ENCODE peak calls at places on chromosomes 12 and 14, in eight cellular contexts. One of them, this sample, is unnamed.

GRCh38 chr12:113103756-113104450 is 31.7 kb downstream of the RASAL1 start:
- DNase-seq in NCI-H1092 treated with DMSO at 0.1 percent for 48 hours: peak
- DNase-seq in A172: no peak
- DNase-seq in NCI-H345: no peak
- DNase-seq in T follicular helper cell: peak
- DNase-seq in activated CD8-positive, alpha-beta memory T cell treated with anti-CD3 and anti-CD28 coated beads, Interleukin-2, amount 50 U/mL, for 48 hours: peak
- DNase-seq in Ammon's horn: no peak
- DNase-seq in NCI-H2171: peak
- DNase-seq in this sample: no peak

GRCh38 chr14:105207460-105207901 is 26.4 kb upstream of the NUDT14 start:
- DNase-seq in NCI-H1092 treated with DMSO at 0.1 percent for 48 hours: no peak
- DNase-seq in NCI-H2171: no peak
- DNase-seq in NCI-H345: no peak
- DNase-seq in Ammon's horn: no peak
- DNase-seq in T follicular helper cell: no peak
- DNase-seq in activated CD8-positive, alpha-beta memory T cell treated with anti-CD3 and anti-CD28 coated beads, Interleukin-2, amount 50 U/mL, for 48 hours: no peak
- DNase-seq in A172: no peak
- DNase-seq in this sample: no peak

GRCh38 chr12:1830981-1831930 is 10.9 kb downstream of the LRTM2 start:
- DNase-seq in NCI-H2171: no peak
- DNase-seq in T follicular helper cell: no peak
- DNase-seq in A172: no peak
- DNase-seq in Ammon's horn: no peak
- DNase-seq in NCI-H1092 treated with DMSO at 0.1 percent for 48 hours: no peak
- DNase-seq in NCI-H345: no peak
- DNase-seq in activated CD8-positive, alpha-beta memory T cell treated with anti-CD3 and anti-CD28 coated beads, Interleukin-2, amount 50 U/mL, for 48 hours: no peak
- DNase-seq in this sample: no peak

GRCh38 chr14:28759056-28759657 is 7.4 kb upstream of the FOXG1 start:
- DNase-seq in NCI-H1092 treated with DMSO at 0.1 percent for 48 hours: no peak
- DNase-seq in NCI-H345: no peak
- DNase-seq in T follicular helper cell: no peak
- DNase-seq in A172: no peak
- DNase-seq in Ammon's horn: no peak
- DNase-seq in NCI-H2171: no peak
- DNase-seq in activated CD8-positive, alpha-beta memory T cell treated with anti-CD3 and anti-CD28 coated beads, Interleukin-2, amount 50 U/mL, for 48 hours: no peak
- DNase-seq in this sample: peak

GRCh38 chr12:9634177-9634803 is 26.6 kb upstream of the KLRB1 start:
- DNase-seq in Ammon's horn: peak
- DNase-seq in NCI-H2171: no peak
- DNase-seq in NCI-H1092 treated with DMSO at 0.1 percent for 48 hours: peak
- DNase-seq in activated CD8-positive, alpha-beta memory T cell treated with anti-CD3 and anti-CD28 coated beads, Interleukin-2, amount 50 U/mL, for 48 hours: peak
- DNase-seq in A172: peak
- DNase-seq in T follicular helper cell: peak
- DNase-seq in NCI-H345: peak
- DNase-seq in this sample: peak

GRCh38 chr14:77197988-77198387 is 16.4 kb downstream of the TMEM63C start:
- DNase-seq in A172: no peak
- DNase-seq in NCI-H345: no peak
- DNase-seq in activated CD8-positive, alpha-beta memory T cell treated with anti-CD3 and anti-CD28 coated beads, Interleukin-2, amount 50 U/mL, for 48 hours: no peak
- DNase-seq in Ammon's horn: no peak
- DNase-seq in NCI-H2171: no peak
- DNase-seq in T follicular helper cell: no peak
- DNase-seq in NCI-H1092 treated with DMSO at 0.1 percent for 48 hours: no peak
- DNase-seq in this sample: no peak

GRCh38 chr12:47881826-47882427 is 22.9 kb downstream of the VDR start:
- DNase-seq in A172: peak
- DNase-seq in NCI-H2171: no peak
- DNase-seq in activated CD8-positive, alpha-beta memory T cell treated with anti-CD3 and anti-CD28 coated beads, Interleukin-2, amount 50 U/mL, for 48 hours: no peak
- DNase-seq in T follicular helper cell: no peak
- DNase-seq in NCI-H1092 treated with DMSO at 0.1 percent for 48 hours: no peak
- DNase-seq in NCI-H345: no peak
- DNase-seq in Ammon's horn: no peak
- DNase-seq in this sample: peak

GRCh38 chr12:9064815-9065606 is 50.7 kb downstream of the A2M start:
- DNase-seq in Ammon's horn: peak
- DNase-seq in T follicular helper cell: no peak
- DNase-seq in activated CD8-positive, alpha-beta memory T cell treated with anti-CD3 and anti-CD28 coated beads, Interleukin-2, amount 50 U/mL, for 48 hours: no peak
- DNase-seq in NCI-H2171: no peak
- DNase-seq in A172: no peak
- DNase-seq in NCI-H345: peak
- DNase-seq in NCI-H1092 treated with DMSO at 0.1 percent for 48 hours: no peak
- DNase-seq in this sample: no peak

GRCh38 chr14:34568803-34569202 is 29.3 kb upstream of the EAPP start:
- DNase-seq in activated CD8-positive, alpha-beta memory T cell treated with anti-CD3 and anti-CD28 coated beads, Interleukin-2, amount 50 U/mL, for 48 hours: no peak
- DNase-seq in Ammon's horn: no peak
- DNase-seq in NCI-H1092 treated with DMSO at 0.1 percent for 48 hours: no peak
- DNase-seq in NCI-H345: no peak
- DNase-seq in T follicular helper cell: no peak
- DNase-seq in NCI-H2171: no peak
- DNase-seq in A172: no peak
- DNase-seq in this sample: no peak

GRCh38 chr12:3042394-3042793 is 34.8 kb upstream of the TSPAN9 start:
- DNase-seq in NCI-H345: peak
- DNase-seq in T follicular helper cell: no peak
- DNase-seq in activated CD8-positive, alpha-beta memory T cell treated with anti-CD3 and anti-CD28 coated beads, Interleukin-2, amount 50 U/mL, for 48 hours: no peak
- DNase-seq in NCI-H1092 treated with DMSO at 0.1 percent for 48 hours: peak
- DNase-seq in Ammon's horn: no peak
- DNase-seq in NCI-H2171: peak
- DNase-seq in A172: no peak
- DNase-seq in this sample: no peak

GRCh38 chr12:83005534-83006197 is 319.0 kb downstream of the TMTC2 start:
- DNase-seq in A172: no peak
- DNase-seq in NCI-H345: no peak
- DNase-seq in T follicular helper cell: no peak
- DNase-seq in Ammon's horn: no peak
- DNase-seq in NCI-H2171: no peak
- DNase-seq in activated CD8-positive, alpha-beta memory T cell treated with anti-CD3 and anti-CD28 coated beads, Interleukin-2, amount 50 U/mL, for 48 hours: no peak
- DNase-seq in NCI-H1092 treated with DMSO at 0.1 percent for 48 hours: no peak
- DNase-seq in this sample: no peak

GRCh38 chr12:98126637-98127335 is 388.6 kb upstream of the TMPO start:
- DNase-seq in activated CD8-positive, alpha-beta memory T cell treated with anti-CD3 and anti-CD28 coated beads, Interleukin-2, amount 50 U/mL, for 48 hours: no peak
- DNase-seq in T follicular helper cell: no peak
- DNase-seq in NCI-H2171: no peak
- DNase-seq in A172: no peak
- DNase-seq in NCI-H345: no peak
- DNase-seq in NCI-H1092 treated with DMSO at 0.1 percent for 48 hours: no peak
- DNase-seq in Ammon's horn: no peak
- DNase-seq in this sample: no peak

GRCh38 chr14:55438066-55438683 is 2.2 kb downstream of the TBPL2 start:
- DNase-seq in A172: peak
- DNase-seq in NCI-H1092 treated with DMSO at 0.1 percent for 48 hours: peak
- DNase-seq in T follicular helper cell: no peak
- DNase-seq in NCI-H2171: peak
- DNase-seq in NCI-H345: peak
- DNase-seq in activated CD8-positive, alpha-beta memory T cell treated with anti-CD3 and anti-CD28 coated beads, Interleukin-2, amount 50 U/mL, for 48 hours: no peak
- DNase-seq in Ammon's horn: peak
- DNase-seq in this sample: peak

GRCh38 chr12:4031703-4032291 is 158.6 kb upstream of the PARP11 start:
- DNase-seq in Ammon's horn: no peak
- DNase-seq in NCI-H2171: no peak
- DNase-seq in activated CD8-positive, alpha-beta memory T cell treated with anti-CD3 and anti-CD28 coated beads, Interleukin-2, amount 50 U/mL, for 48 hours: no peak
- DNase-seq in NCI-H345: no peak
- DNase-seq in T follicular helper cell: no peak
- DNase-seq in A172: no peak
- DNase-seq in NCI-H1092 treated with DMSO at 0.1 percent for 48 hours: no peak
- DNase-seq in this sample: no peak

GRCh38 chr12:119869720-119870119 is 7.4 kb downstream of the CIT start:
- DNase-seq in A172: peak
- DNase-seq in NCI-H2171: no peak
- DNase-seq in NCI-H1092 treated with DMSO at 0.1 percent for 48 hours: no peak
- DNase-seq in Ammon's horn: peak
- DNase-seq in T follicular helper cell: no peak
- DNase-seq in activated CD8-positive, alpha-beta memory T cell treated with anti-CD3 and anti-CD28 coated beads, Interleukin-2, amount 50 U/mL, for 48 hours: no peak
- DNase-seq in NCI-H345: no peak
- DNase-seq in this sample: peak

GRCh38 chr14:30125322-30125944 is 197.8 kb upstream of the PRKD1 start:
- DNase-seq in activated CD8-positive, alpha-beta memory T cell treated with anti-CD3 and anti-CD28 coated beads, Interleukin-2, amount 50 U/mL, for 48 hours: no peak
- DNase-seq in NCI-H1092 treated with DMSO at 0.1 percent for 48 hours: no peak
- DNase-seq in NCI-H2171: no peak
- DNase-seq in Ammon's horn: no peak
- DNase-seq in A172: no peak
- DNase-seq in NCI-H345: no peak
- DNase-seq in T follicular helper cell: no peak
- DNase-seq in this sample: no peak

GRCh38 chr14:49971156-49972141 is 78.6 kb downstream of the ARF6 start:
- DNase-seq in T follicular helper cell: peak
- DNase-seq in A172: no peak
- DNase-seq in NCI-H345: no peak
- DNase-seq in NCI-H1092 treated with DMSO at 0.1 percent for 48 hours: peak
- DNase-seq in Ammon's horn: peak
- DNase-seq in activated CD8-positive, alpha-beta memory T cell treated with anti-CD3 and anti-CD28 coated beads, Interleukin-2, amount 50 U/mL, for 48 hours: peak
- DNase-seq in NCI-H2171: no peak
- DNase-seq in this sample: no peak

GRCh38 chr12:14928946-14929345 is 9.4 kb downstream of the ERP27 start:
- DNase-seq in Ammon's horn: no peak
- DNase-seq in activated CD8-positive, alpha-beta memory T cell treated with anti-CD3 and anti-CD28 coated beads, Interleukin-2, amount 50 U/mL, for 48 hours: no peak
- DNase-seq in NCI-H1092 treated with DMSO at 0.1 percent for 48 hours: no peak
- DNase-seq in NCI-H2171: no peak
- DNase-seq in T follicular helper cell: no peak
- DNase-seq in NCI-H345: no peak
- DNase-seq in A172: no peak
- DNase-seq in this sample: no peak

GRCh38 chr14:78836777-78837176 is 666.6 kb downstream of the NRXN3 start:
- DNase-seq in NCI-H345: peak
- DNase-seq in Ammon's horn: peak
- DNase-seq in activated CD8-positive, alpha-beta memory T cell treated with anti-CD3 and anti-CD28 coated beads, Interleukin-2, amount 50 U/mL, for 48 hours: no peak
- DNase-seq in NCI-H2171: peak
- DNase-seq in T follicular helper cell: no peak
- DNase-seq in NCI-H1092 treated with DMSO at 0.1 percent for 48 hours: peak
- DNase-seq in A172: peak
- DNase-seq in this sample: peak

GRCh38 chr12:16189849-16190248 is 87.6 kb downstream of the SLC15A5 start:
- DNase-seq in NCI-H1092 treated with DMSO at 0.1 percent for 48 hours: peak
- DNase-seq in NCI-H2171: no peak
- DNase-seq in Ammon's horn: no peak
- DNase-seq in T follicular helper cell: no peak
- DNase-seq in activated CD8-positive, alpha-beta memory T cell treated with anti-CD3 and anti-CD28 coated beads, Interleukin-2, amount 50 U/mL, for 48 hours: no peak
- DNase-seq in A172: peak
- DNase-seq in NCI-H345: no peak
- DNase-seq in this sample: no peak

This sample was measured in H4.